ENCODE peak calls at places on chromosomes 16 and 17, in four cellular contexts. J, L, X and K are unnamed samples.

GRCh38 chr16:86962259-86962658 is 354.9 kb downstream of the C16orf95 start:
- DNase-seq in X (no peak), J (no peak), L (no peak), K (no peak)

GRCh38 chr16:56277040-56277439 is 85.8 kb downstream of the GNAO1 start:
- DNase-seq in J (no peak), X (no peak), L (no peak), K (no peak)

GRCh38 chr16:24075929-24076716 is 180.0 kb upstream of the CACNG3 start:
- DNase-seq in J (no peak), X (no peak), L (no peak), K (no peak)

GRCh38 chr16:54178491-54178976 is 108.1 kb downstream of the IRX3 start:
- DNase-seq in X (no peak), L (no peak), J (no peak), K (no peak)

GRCh38 chr16:87507351-87508069 is 14.7 kb upstream of the ZCCHC14 start:
- DNase-seq in J (no peak), X (no peak), L (no peak), K (no peak)

GRCh38 chr17:28745777-28746473 is 2.1 kb downstream of the TRAF4 start:
- DNase-seq in L (peak), J (no peak), X (no peak), K (no peak)

GRCh38 chr17:81345211-81346089 is 49.8 kb upstream of the BAHCC1 start:
- DNase-seq in X (peak), L (peak), J (peak), K (no peak)

GRCh38 chr17:56594528-56595418 is 1.3 kb downstream of the NOG start:
- DNase-seq in X (no peak), L (peak), J (peak), K (no peak)

GRCh38 chr16:84829168-84829965 is 9.6 kb downstream of the CRISPLD2 start:
- DNase-seq in X (no peak), L (peak), J (peak), K (no peak)

GRCh38 chr16:23514381-23515152 is 4.3 kb upstream of the GGA2 start:
- DNase-seq in X (no peak), L (no peak), J (no peak), K (no peak)

GRCh38 chr17:30534298-30534697 is 57.1 kb downstream of the GOSR1 start:
- DNase-seq in X (no peak), L (no peak), J (no peak), K (no peak)

GRCh38 chr17:65627892-65628622 is 66.6 kb upstream of the AXIN2 start:
- DNase-seq in L (peak), X (peak), J (peak), K (no peak)

GRCh38 chr17:47649972-47650524 is 329 bp downstream of the KPNB1 start:
- DNase-seq in J (peak), X (no peak), L (no peak), K (no peak)

GRCh38 chr17:63041722-63042121 is 75.7 kb downstream of the TANC2 start:
- DNase-seq in L (no peak), X (no peak), J (no peak), K (no peak)

GRCh38 chr17:63700528-63701441 is 860 bp upstream of the LIMD2 start:
- DNase-seq in X (peak), J (peak), L (peak), K (no peak)

GRCh38 chr17:62009220-62009619 is 55.9 kb downstream of the MED13 start:
- DNase-seq in X (no peak), J (no peak), L (no peak), K (no peak)

GRCh38 chr17:79125503-79125902 is 50.9 kb downstream of the ENGASE start:
- DNase-seq in L (no peak), X (no peak), J (no peak), K (no peak)